ENCODE peak calls at places on chromosome 22, in nine cellular contexts. Z, I, N, M, H, U, Q, W and G are unnamed samples.

GRCh38 chr22:29115682-29116313 is 43.0 kb downstream of the KREMEN1 start:
- DNase-seq in H (no peak), Z (no peak), M (no peak), I (no peak), Q (no peak), N (no peak), U (no peak), W (no peak), G (no peak)

GRCh38 chr22:31646186-31647019 is 15.6 kb downstream of the PISD start:
- DNase-seq in W (no peak), M (peak; percentile 17), N (no peak), I (no peak), Z (peak; percentile 99), U (no peak), H (peak; percentile 86), Q (peak; percentile 99), G (no peak)

GRCh38 chr22:36274547-36274946 is 21.6 kb downstream of the APOL1 start:
- DNase-seq in N (no peak), U (no peak), I (no peak), M (no peak), W (no peak), H (no peak), Z (no peak), Q (no peak), G (no peak)

GRCh38 chr22:37267128-37267587 is 15.2 kb upstream of the CYTH4 start:
- DNase-seq in U (no peak), M (peak; percentile 87), N (peak; percentile 41), Q (no peak), Z (peak; percentile 60), H (peak; percentile 64), I (peak; percentile 76), W (peak; percentile 50), G (peak; percentile 82)

GRCh38 chr22:39325392-39325932 is 6.0 kb upstream of the RPL3 start:
- DNase-seq in U (no peak), M (no peak), I (no peak), Z (peak; percentile 68), N (no peak), W (no peak), Q (no peak), H (no peak), G (no peak)

GRCh38 chr22:36568846-36569245 is 39.9 kb upstream of the EIF3D start:
- DNase-seq in N (no peak), I (no peak), M (no peak), U (no peak), H (no peak), Z (no peak), W (no peak), Q (no peak), G (no peak)

GRCh38 chr22:22834783-22835182 is 52.8 kb upstream of the IGLL5 start:
- DNase-seq in M (no peak), Z (no peak), U (no peak), W (no peak), Q (no peak), I (no peak), N (no peak), H (no peak), G (no peak)

GRCh38 chr22:41831383-41831782 is 1.5 kb upstream of the SREBF2 start:
- DNase-seq in W (no peak), N (no peak), M (no peak), I (no peak), H (peak; percentile 41), U (no peak), Z (peak; percentile 14), Q (no peak), G (no peak)

GRCh38 chr22:29949872-29950271 is 66.9 kb downstream of the MTMR3 start:
- DNase-seq in Z (no peak), I (no peak), W (no peak), M (no peak), Q (no peak), U (no peak), N (no peak), H (no peak), G (no peak)

GRCh38 chr22:45101828-45102227 is 61.9 kb upstream of the NUP50 start:
- DNase-seq in U (peak; percentile 41), Z (peak; percentile 73), Q (no peak), I (peak; percentile 75), N (peak; percentile 54), W (peak; percentile 57), M (no peak), H (peak; percentile 83), G (peak; percentile 68)

GRCh38 chr22:30606455-30607299 is at the start of gene TCN2:
- DNase-seq in U (peak; percentile 60), M (peak; percentile 46), N (peak; percentile 76), Z (peak; percentile 87), H (peak; percentile 97), Q (no peak), W (peak; percentile 82), I (peak; percentile 65), G (peak; percentile 72)

GRCh38 chr22:39205344-39206021 is 39.3 kb downstream of the PDGFB start:
- DNase-seq in W (no peak), Z (peak; percentile 86), H (peak; percentile 53), U (no peak), Q (no peak), M (no peak), I (no peak), N (no peak), G (no peak)

GRCh38 chr22:47043835-47044721 is 281.6 kb downstream of the TBC1D22A start:
- DNase-seq in H (no peak), N (no peak), I (no peak), W (peak; percentile 86), Z (peak; percentile 30), U (no peak), Q (no peak), M (no peak), G (peak; percentile 42)

GRCh38 chr22:49564666-49565515 is 262.8 kb downstream of the BRD1 start:
- DNase-seq in I (no peak), N (no peak), U (no peak), Q (no peak), H (no peak), W (no peak), Z (no peak), M (no peak), G (no peak)

GRCh38 chr22:49372530-49373288 is 455.0 kb downstream of the BRD1 start:
- DNase-seq in H (peak; percentile 90), Z (no peak), I (peak; percentile 30), W (peak; percentile 12), N (no peak), M (no peak), U (peak; percentile 3), Q (no peak), G (no peak)

GRCh38 chr22:49723478-49724029 is 104.1 kb downstream of the BRD1 start:
- DNase-seq in I (no peak), W (no peak), U (no peak), M (no peak), N (no peak), H (no peak), Z (no peak), Q (no peak), G (no peak)

GRCh38 chr22:42303304-42304020 is 33.0 kb upstream of the TCF20 start:
- DNase-seq in N (no peak), W (peak; percentile 64), Q (no peak), Z (no peak), H (peak; percentile 51), U (no peak), I (no peak), M (no peak), G (no peak)

GRCh38 chr22:43396934-43397457 is 14.8 kb upstream of the MPPED1 start:
- DNase-seq in N (no peak), Q (no peak), M (no peak), U (no peak), W (no peak), H (no peak), Z (no peak), I (no peak), G (no peak)

GRCh38 chr22:22125028-22125578 is 119.5 kb upstream of the VPREB1 start:
- DNase-seq in M (no peak), U (no peak), I (no peak), N (no peak), H (no peak), Z (no peak), W (no peak), Q (no peak), G (no peak)

GRCh38 chr22:43094085-43094484 is 4.9 kb upstream of the TTLL1 start:
- DNase-seq in U (no peak), W (peak; percentile 56), N (peak; percentile 78), Z (peak; percentile 71), I (peak; percentile 66), H (peak; percentile 44), M (no peak), Q (no peak), G (no peak)

GRCh38 chr22:27804016-27804415 is 2.5 kb upstream of the MN1 start:
- DNase-seq in Q (no peak), M (no peak), U (no peak), H (no peak), I (no peak), W (no peak), N (no peak), Z (no peak), G (no peak)